ENCODE peak calls at places on chromosome 4, in four cellular contexts. One of them, this sample, is unnamed.

GRCh38 chr4:51885371-51885770 is 42.4 kb downstream of the DCUN1D4 start:
- DNase-seq in hippocampal formation: no peak
- DNase-seq in left kidney: peak
- DNase-seq in mesendoderm: peak
- DNase-seq in this sample: no peak

GRCh38 chr4:172819353-172819752 is 349.3 kb upstream of the GALNT7 start:
- DNase-seq in hippocampal formation: no peak
- DNase-seq in left kidney: no peak
- DNase-seq in mesendoderm: peak
- DNase-seq in this sample: no peak

GRCh38 chr4:142809559-142809958 is 36.5 kb downstream of the INPP4B start:
- DNase-seq in hippocampal formation: no peak
- DNase-seq in left kidney: no peak
- DNase-seq in mesendoderm: no peak
- DNase-seq in this sample: no peak

GRCh38 chr4:7650606-7651400 is 216.1 kb upstream of the PSAPL1 start:
- DNase-seq in hippocampal formation: no peak
- DNase-seq in left kidney: no peak
- DNase-seq in mesendoderm: peak
- DNase-seq in this sample: no peak

GRCh38 chr4:122874194-122874593 is 47.6 kb downstream of the FGF2 start:
- DNase-seq in hippocampal formation: no peak
- DNase-seq in left kidney: no peak
- DNase-seq in mesendoderm: peak
- DNase-seq in this sample: no peak

GRCh38 chr4:7556558-7556957 is 121.8 kb upstream of the PSAPL1 start:
- DNase-seq in hippocampal formation: no peak
- DNase-seq in left kidney: no peak
- DNase-seq in mesendoderm: no peak
- DNase-seq in this sample: no peak

GRCh38 chr4:121632686-121633085 is 64.1 kb downstream of the ANXA5 start:
- DNase-seq in hippocampal formation: no peak
- DNase-seq in left kidney: no peak
- DNase-seq in mesendoderm: no peak
- DNase-seq in this sample: no peak

GRCh38 chr4:106985830-106986229 is 50.3 kb downstream of the DKK2 start:
- DNase-seq in hippocampal formation: no peak
- DNase-seq in left kidney: no peak
- DNase-seq in mesendoderm: no peak
- DNase-seq in this sample: no peak

GRCh38 chr4:168923526-168924194 is 86.4 kb downstream of the CBR4 start:
- DNase-seq in hippocampal formation: peak
- DNase-seq in left kidney: peak
- DNase-seq in mesendoderm: peak
- DNase-seq in this sample: no peak

GRCh38 chr4:102466298-102466697 is 34.9 kb upstream of the NFKB1 start:
- DNase-seq in hippocampal formation: no peak
- DNase-seq in left kidney: no peak
- DNase-seq in mesendoderm: no peak
- DNase-seq in this sample: no peak

GRCh38 chr4:177569443-177569842 is 127.2 kb upstream of the AGA start:
- DNase-seq in hippocampal formation: no peak
- DNase-seq in left kidney: no peak
- DNase-seq in mesendoderm: no peak
- DNase-seq in this sample: no peak

GRCh38 chr4:43776371-43776770 is 672.2 kb downstream of the KCTD8 start:
- DNase-seq in hippocampal formation: no peak
- DNase-seq in left kidney: no peak
- DNase-seq in mesendoderm: no peak
- DNase-seq in this sample: no peak

GRCh38 chr4:1086011-1086410 is 27.4 kb downstream of the RNF212 start:
- DNase-seq in hippocampal formation: no peak
- DNase-seq in left kidney: no peak
- DNase-seq in mesendoderm: no peak
- DNase-seq in this sample: no peak

GRCh38 chr4:43556262-43556661 is 663.7 kb downstream of the GRXCR1 start:
- DNase-seq in hippocampal formation: no peak
- DNase-seq in left kidney: no peak
- DNase-seq in mesendoderm: no peak
- DNase-seq in this sample: no peak

GRCh38 chr4:47442980-47443379 is 20.5 kb downstream of the COMMD8 start:
- DNase-seq in hippocampal formation: no peak
- DNase-seq in left kidney: no peak
- DNase-seq in mesendoderm: no peak
- DNase-seq in this sample: no peak

GRCh38 chr4:139920552-139920951 is 233.4 kb downstream of the MAML3 start:
- DNase-seq in hippocampal formation: no peak
- DNase-seq in left kidney: peak
- DNase-seq in mesendoderm: no peak
- DNase-seq in this sample: no peak

GRCh38 chr4:67809502-67809901 is 55.3 kb upstream of the GNRHR start:
- DNase-seq in hippocampal formation: no peak
- DNase-seq in left kidney: no peak
- DNase-seq in mesendoderm: peak
- DNase-seq in this sample: no peak

GRCh38 chr4:7124643-7125442 is 57.0 kb upstream of the GRPEL1 start:
- DNase-seq in hippocampal formation: no peak
- DNase-seq in left kidney: peak
- DNase-seq in mesendoderm: peak
- DNase-seq in this sample: peak

GRCh38 chr4:88937081-88937480 is 119.9 kb downstream of the FAM13A start:
- DNase-seq in hippocampal formation: no peak
- DNase-seq in left kidney: no peak
- DNase-seq in mesendoderm: no peak
- DNase-seq in this sample: no peak

GRCh38 chr4:38111717-38112116 is 151.5 kb downstream of the PTTG2 start:
- DNase-seq in hippocampal formation: no peak
- DNase-seq in left kidney: no peak
- DNase-seq in mesendoderm: no peak
- DNase-seq in this sample: no peak

GRCh38 chr4:157363366-157363765 is 142.8 kb downstream of the GRIA2 start:
- DNase-seq in hippocampal formation: no peak
- DNase-seq in left kidney: no peak
- DNase-seq in mesendoderm: no peak
- DNase-seq in this sample: no peak

GRCh38 chr4:182931691-182932297 is 14.6 kb upstream of the DCTD start:
- DNase-seq in hippocampal formation: no peak
- DNase-seq in left kidney: no peak
- DNase-seq in mesendoderm: no peak
- DNase-seq in this sample: no peak

GRCh38 chr4:63583561-63583960 is 825.7 kb downstream of the TECRL start:
- DNase-seq in hippocampal formation: no peak
- DNase-seq in left kidney: peak
- DNase-seq in mesendoderm: no peak
- DNase-seq in this sample: no peak

GRCh38 chr4:162239992-162240769 is 76.4 kb upstream of the FSTL5 start:
- DNase-seq in hippocampal formation: no peak
- DNase-seq in left kidney: no peak
- DNase-seq in mesendoderm: no peak
- DNase-seq in this sample: no peak

GRCh38 chr4:172983014-172983413 is 185.6 kb upstream of the GALNT7 start:
- DNase-seq in hippocampal formation: no peak
- DNase-seq in left kidney: no peak
- DNase-seq in mesendoderm: no peak
- DNase-seq in this sample: no peak

GRCh38 chr4:40750461-40751258 is 905 bp downstream of the NSUN7 start:
- DNase-seq in hippocampal formation: no peak
- DNase-seq in left kidney: peak
- DNase-seq in mesendoderm: peak
- DNase-seq in this sample: no peak

GRCh38 chr4:71614626-71615025 is 169.3 kb downstream of the GC start:
- DNase-seq in hippocampal formation: no peak
- DNase-seq in left kidney: no peak
- DNase-seq in mesendoderm: no peak
- DNase-seq in this sample: no peak

GRCh38 chr4:118396881-118397666 is 44.3 kb upstream of the PRSS12 start:
- DNase-seq in hippocampal formation: no peak
- DNase-seq in left kidney: no peak
- DNase-seq in mesendoderm: peak
- DNase-seq in this sample: no peak

This sample was measured in uterus.